ENCODE peak calls at places on chromosome 1, in ten cellular contexts. B, P, T, S, Y, Z, D, U, J and C are unnamed samples.

GRCh38 chr1:66300986-66301451 is 232.9 kb upstream of the SGIP1 start:
- DNase-seq in U (peak; percentile 19), Z (no peak), J (no peak), Y (no peak), P (no peak), D (no peak), S (peak; percentile 59), B (no peak), T (no peak), C (peak; percentile 83)

GRCh38 chr1:155003227-155003765 is 694 bp downstream of the ZBTB7B start:
- DNase-seq in Z (peak; percentile 77), T (no peak), Y (no peak), J (no peak), P (peak; percentile 66), S (no peak), D (peak; percentile 43), U (peak; percentile 47), B (no peak), C (no peak)

GRCh38 chr1:225460737-225461532 is 33.1 kb upstream of the LBR start:
- DNase-seq in S (no peak), J (no peak), P (no peak), B (no peak), Y (no peak), T (no peak), Z (peak; percentile 28), D (no peak), U (peak; percentile 66), C (no peak)

GRCh38 chr1:98129486-98129885 is 208.7 kb upstream of the DPYD start:
- DNase-seq in J (no peak), U (no peak), P (no peak), Z (no peak), T (no peak), Y (no peak), B (no peak), D (no peak), S (no peak), C (no peak)

GRCh38 chr1:33763406-33763805 is 100.5 kb upstream of the HMGB4 start:
- DNase-seq in D (no peak), Z (no peak), J (no peak), T (no peak), S (peak; percentile 64), U (peak; percentile 61), P (no peak), Y (no peak), B (peak; percentile 11), C (no peak)

GRCh38 chr1:10059329-10059691 is 26.6 kb downstream of the UBE4B start:
- DNase-seq in D (no peak), T (no peak), Y (no peak), P (no peak), J (no peak), S (no peak), B (no peak), U (no peak), Z (no peak), C (no peak)

GRCh38 chr1:159857889-159858288 is 4.6 kb downstream of the VSIG8 start:
- DNase-seq in U (no peak), B (no peak), Y (no peak), D (no peak), P (no peak), Z (no peak), S (no peak), J (no peak), T (no peak), C (no peak)

GRCh38 chr1:43349594-43350306 is 9.0 kb upstream of the CDC20 start:
- DNase-seq in S (no peak), T (no peak), B (peak; percentile 80), J (peak; percentile 41), Z (no peak), P (no peak), U (peak; percentile 82), Y (no peak), D (peak; percentile 36), C (peak; percentile 63)

GRCh38 chr1:35031103-35031452 is 667 bp downstream of the ZMYM6 start:
- DNase-seq in U (peak; percentile 38), T (no peak), B (no peak), Z (peak; percentile 51), P (peak; percentile 24), S (peak; percentile 49), J (no peak), Y (no peak), D (peak; percentile 45), C (peak; percentile 57)

GRCh38 chr1:35030338-35031102 is 1.2 kb downstream of the ZMYM6 start:
- DNase-seq in Z (no peak), U (no peak), P (no peak), D (peak; percentile 22), J (no peak), S (no peak), Y (no peak), B (no peak), T (no peak), C (peak; percentile 29)

GRCh38 chr1:35033346-35033745 is 1.6 kb upstream of the ZMYM6 start:
- DNase-seq in Z (no peak), Y (no peak), U (no peak), B (no peak), J (no peak), P (no peak), T (no peak), S (no peak), D (no peak), C (no peak)

GRCh38 chr1:35032384-35032739 is 617 bp upstream of the ZMYM6 start:
- DNase-seq in U (no peak), S (no peak), Z (no peak), P (no peak), D (no peak), B (no peak), T (no peak), Y (no peak), J (no peak), C (no peak)

DNA sequence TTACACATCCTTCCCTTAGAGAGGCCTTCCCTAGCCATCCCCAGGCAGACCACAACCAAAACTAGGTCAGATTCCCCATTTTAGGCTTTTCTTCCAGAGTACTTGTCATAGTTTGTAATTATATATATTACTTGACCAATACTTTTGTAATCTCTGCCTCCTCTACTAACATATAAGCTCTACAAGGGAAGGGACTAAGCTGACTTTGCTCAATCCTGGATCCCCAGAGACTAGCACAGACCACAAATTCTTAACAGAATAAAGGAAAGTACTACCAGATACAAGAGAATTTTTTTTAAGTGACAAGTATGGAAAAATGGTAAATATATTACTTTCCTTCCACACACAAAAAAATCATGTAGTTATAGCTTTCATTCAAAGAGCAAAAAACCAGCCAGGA is 2.0 kb downstream of the ZMYM6 start:
- DNase-seq in J (no peak), P (no peak), T (no peak), Y (no peak), U (no peak), B (no peak), D (no peak), Z (no peak), S (peak; percentile 52), C (no peak)
- H3K4me3 ChIP-seq in J (peak overlapping the region; percentile 65), P (no peak overlapping the region), T (peak overlapping the region; percentile 83), Y (no peak overlapping the region), U (peak overlapping the region; percentile 98), B (peak overlapping the region; percentile 91), D (peak overlapping the region; percentile 86), Z (peak overlapping the region; percentile 91), S (no peak overlapping the region), C (peak overlapping the region; percentile 79)

GRCh38 chr1:110606784-110607662 is 865 bp upstream of the KCNA2 start:
- DNase-seq in Y (no peak), D (no peak), B (no peak), Z (no peak), S (no peak), U (no peak), P (no peak), J (peak; percentile 20), T (peak; percentile 15), C (no peak)

GRCh38 chr1:110605446-110605845 is 712 bp downstream of the KCNA2 start:
- DNase-seq in P (no peak), J (no peak), T (no peak), Z (no peak), B (no peak), D (no peak), S (no peak), U (no peak), Y (no peak), C (no peak)

GRCh38 chr1:110604586-110605148 is 1.5 kb downstream of the KCNA2 start:
- DNase-seq in J (no peak), B (no peak), P (no peak), Y (no peak), T (no peak), U (no peak), Z (no peak), S (no peak), D (no peak), C (no peak)

GRCh38 chr1:110607663-110608230 is 1.6 kb upstream of the KCNA2 start:
- DNase-seq in Z (no peak), B (no peak), S (no peak), U (no peak), T (no peak), D (no peak), Y (no peak), P (no peak), J (no peak), C (no peak)

GRCh38 chr1:110605901-110606783 is at the start of gene KCNA2:
- DNase-seq in U (no peak), Y (no peak), Z (peak; percentile 71), T (peak; percentile 53), S (no peak), J (peak; percentile 61), P (no peak), B (no peak), D (no peak), C (no peak)
- TF ChIP-seq CTCF in U (no peak), Y (no peak), Z (no peak), T (no peak), S (no peak), J (no peak), P (no peak), B (no peak), D (no peak), C (no peak)

DNA sequence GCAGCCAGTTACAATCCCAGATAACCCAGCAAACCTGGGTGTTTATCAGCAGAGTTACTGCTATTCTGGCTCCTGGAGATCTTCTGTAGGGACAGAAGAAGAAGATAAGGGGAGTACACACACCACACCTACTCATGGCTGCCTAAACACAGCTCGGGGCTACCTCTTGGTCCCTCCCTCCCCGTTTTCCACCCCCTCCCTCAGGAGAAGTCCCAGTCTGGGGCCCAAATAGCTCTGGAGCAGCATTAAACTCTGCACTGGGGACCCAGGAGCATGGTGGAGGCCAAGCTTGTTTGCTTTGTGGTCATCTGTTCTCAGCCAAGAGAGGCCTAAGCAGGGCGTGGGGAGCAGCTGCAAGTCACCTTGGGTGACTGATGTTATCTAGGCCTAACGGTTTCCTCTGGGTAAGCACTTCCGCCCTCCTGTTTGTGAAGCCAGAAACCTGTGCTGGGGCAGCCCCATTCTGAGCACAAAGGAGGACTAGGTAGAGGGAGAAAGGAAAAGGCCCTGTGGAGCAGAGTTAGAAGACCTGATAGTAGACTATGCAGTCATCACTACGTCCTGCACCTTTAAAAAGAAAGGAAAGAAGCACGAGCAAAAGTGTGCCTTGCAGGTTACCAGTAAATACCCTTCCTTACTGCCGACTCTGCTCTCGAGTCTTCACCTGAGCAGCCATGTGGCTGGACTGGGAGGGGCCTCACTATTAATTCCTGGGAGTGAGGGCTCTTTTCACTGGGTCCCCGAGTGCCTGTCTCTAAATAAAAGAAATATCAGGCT is 2.0 kb upstream of the RCSD1 start:
- DNase-seq in T (peak; percentile 31), B (no peak), D (peak; percentile 96), J (no peak), U (peak; percentile 18), Y (no peak), S (no peak), P (no peak), Z (peak; percentile 62), C (peak; percentile 95)
- H3K4me3 ChIP-seq in T (no peak overlapping the region), B (no peak overlapping the region), D (peak overlapping the region; percentile 93), J (no peak overlapping the region), U (no peak overlapping the region), Y (no peak overlapping the region), S (no peak overlapping the region), P (no peak overlapping the region), Z (no peak overlapping the region), C (peak overlapping the region; percentile 88)

DNA sequence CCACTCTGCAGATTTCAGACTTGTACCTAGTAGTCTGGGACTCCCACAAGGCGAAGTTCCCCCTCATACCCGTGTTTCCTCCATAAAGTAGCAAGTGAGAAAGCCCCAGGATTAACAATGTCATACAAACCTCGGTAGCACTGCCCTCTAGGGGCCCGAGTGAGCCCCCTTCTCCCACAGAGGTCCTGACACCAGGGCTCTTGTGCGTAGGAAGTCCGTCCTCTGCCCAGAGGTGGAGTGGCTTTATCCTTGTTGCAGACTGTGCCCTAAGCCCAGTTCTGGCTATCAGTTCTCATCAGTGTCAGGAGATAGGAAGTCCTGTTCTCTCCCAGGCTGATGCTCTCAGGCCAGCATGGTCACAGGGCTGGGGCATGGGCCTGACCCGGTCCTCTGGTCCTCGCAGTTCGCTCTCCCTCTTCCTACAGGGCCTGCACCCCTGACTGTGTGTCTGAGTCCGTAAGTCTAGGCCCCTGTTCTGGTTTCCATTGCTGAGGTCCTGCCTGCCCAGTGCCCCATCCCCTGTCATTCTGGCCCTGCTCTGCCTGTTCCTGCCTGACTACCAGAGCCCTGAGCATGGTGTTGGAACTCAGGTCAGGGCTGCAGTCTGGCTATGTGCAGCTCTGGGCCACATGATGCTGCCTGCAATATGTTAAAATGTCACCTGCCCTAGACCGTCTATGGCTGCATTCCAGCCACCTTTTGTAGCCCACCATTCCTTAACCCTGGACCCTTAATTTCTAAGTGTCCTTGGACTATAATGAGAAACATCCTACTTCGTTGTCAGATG is 285.6 kb downstream of the ASTN1 start:
- DNase-seq in Y (no peak), T (no peak), U (no peak), S (no peak), Z (no peak), J (no peak), P (no peak), B (no peak), D (peak; percentile 4), C (no peak)
- TF ChIP-seq CTCF in Y (no peak), T (peak; percentile 17), U (peak; percentile 38), S (no peak), Z (no peak), J (no peak), P (no peak), B (no peak), D (peak; percentile 47), C (peak; percentile 2)